ENCODE peak calls at places on chromosomes 3 and 15, in four cellular contexts. D is WTC11, Z is K562, O is HepG2. J is an unnamed sample.

GRCh38 chr3:12458901-12459300 is 25.4 kb upstream of the TSEN2 start:
- DNase-seq in D (no peak), Z (no peak), O (no peak), J (no peak)

GRCh38 chr15:22918056-22918455 is 62.1 kb downstream of the CYFIP1 start:
- DNase-seq in D (no peak), Z (no peak), O (no peak), J (no peak)

GRCh38 chr15:58522391-58522790 is 90.6 kb downstream of the LIPC start:
- DNase-seq in D (no peak), Z (no peak), O (no peak), J (no peak)

GRCh38 chr15:50854594-50855490 is 53.6 kb upstream of the AP4E1 start:
- DNase-seq in D (no peak), Z (no peak), O (peak; percentile 18), J (peak; percentile 57)

GRCh38 chr3:164604687-164605086 is 473.6 kb downstream of the SI start:
- DNase-seq in D (no peak), Z (no peak), O (no peak), J (no peak)

GRCh38 chr3:16378920-16379319 is 113.9 kb downstream of the OXNAD1 start:
- DNase-seq in D (no peak), Z (no peak), O (no peak), J (no peak)

GRCh38 chr3:12294885-12295580 is 6.2 kb downstream of the PPARG start:
- DNase-seq in D (no peak), Z (no peak), O (no peak), J (no peak)

GRCh38 chr15:23877502-23878412 is 190.7 kb upstream of the NDN start:
- DNase-seq in D (peak; percentile 83), Z (peak; percentile 44), O (peak; percentile 50), J (no peak)

GRCh38 chr3:41362638-41363559 is 163.6 kb downstream of the CTNNB1 start:
- DNase-seq in D (peak; percentile 55), Z (no peak), O (peak; percentile 18), J (no peak)

GRCh38 chr3:115401298-115401697 is 222.0 kb upstream of the GAP43 start:
- DNase-seq in D (no peak), Z (no peak), O (no peak), J (no peak)

GRCh38 chr3:188272481-188273372 is 118.8 kb downstream of the LPP start:
- DNase-seq in D (no peak), Z (no peak), O (peak; percentile 34), J (no peak)

GRCh38 chr15:88647362-88648105 is 8.7 kb downstream of the ISG20 start:
- DNase-seq in D (no peak), Z (no peak), O (no peak), J (no peak)

GRCh38 chr3:9915252-9916141 is 1.4 kb upstream of the IL17RC start:
- DNase-seq in D (peak; percentile 68), Z (no peak), O (peak; percentile 36), J (no peak)

GRCh38 chr3:160413613-160414248 is 14.3 kb downstream of the SMC4 start:
- DNase-seq in D (peak; percentile 71), Z (peak; percentile 59), O (peak; percentile 70), J (peak; percentile 19)

GRCh38 chr15:62190257-62190656 is 25.2 kb upstream of the C2CD4B start:
- DNase-seq in D (no peak), Z (no peak), O (no peak), J (no peak)

GRCh38 chr15:60614862-60615771 is 136.2 kb upstream of the ICE2 start:
- DNase-seq in D (peak; percentile 33), Z (peak; percentile 70), O (no peak), J (no peak)

GRCh38 chr3:24101676-24102168 is 156.6 kb downstream of the NR1D2 start:
- DNase-seq in D (no peak), Z (no peak), O (no peak), J (no peak)

GRCh38 chr3:133888739-133889340 is 6.8 kb downstream of the RAB6B start:
- DNase-seq in D (no peak), Z (no peak), O (no peak), J (no peak)

GRCh38 chr3:46422617-46423016 is 15.6 kb downstream of the CCRL2 start:
- DNase-seq in D (no peak), Z (peak; percentile 60), O (no peak), J (no peak)

GRCh38 chr3:61771976-61772375 is 210.6 kb downstream of the PTPRG start:
- DNase-seq in D (no peak), Z (no peak), O (no peak), J (no peak)

GRCh38 chr3:134365766-134366065 is 8.5 kb downstream of the AMOTL2 start:
- DNase-seq in D (no peak), Z (no peak), O (no peak), J (no peak)

GRCh38 chr15:68383161-68384074 is 48.5 kb downstream of the ITGA11 start:
- DNase-seq in D (peak; percentile 11), Z (peak; percentile 59), O (peak; percentile 39), J (no peak)

GRCh38 chr15:97224191-97224641 is 736.3 kb upstream of the ARRDC4 start:
- DNase-seq in D (no peak), Z (no peak), O (no peak), J (no peak)

GRCh38 chr15:56052389-56053045 is 59.1 kb upstream of the NEDD4 start:
- DNase-seq in D (no peak), Z (peak; percentile 31), O (peak; percentile 13), J (no peak)

GRCh38 chr3:62161306-62161705 is 212.0 kb downstream of the FEZF2 start:
- DNase-seq in D (no peak), Z (no peak), O (no peak), J (no peak)

GRCh38 chr15:70522323-70522966 is 240.9 kb downstream of the UACA start:
- DNase-seq in D (no peak), Z (no peak), O (no peak), J (no peak)

GRCh38 chr15:73349191-73349590 is 19.6 kb downstream of the HCN4 start:
- DNase-seq in D (no peak), Z (no peak), O (no peak), J (no peak)

GRCh38 chr3:72678892-72679291 is 169.4 kb downstream of the SHQ1 start:
- DNase-seq in D (no peak), Z (no peak), O (no peak), J (peak; percentile 15)

GRCh38 chr3:155704771-155705559 is 39.9 kb downstream of the PLCH1 start:
- DNase-seq in D (no peak), Z (no peak), O (peak; percentile 63), J (no peak)

GRCh38 chr15:91866371-91866905 is 12.9 kb downstream of the SLCO3A1 start:
- DNase-seq in D (no peak), Z (no peak), O (no peak), J (no peak)

GRCh38 chr15:47715856-47716445 is 1.4 kb upstream of the SEMA6D start:
- DNase-seq in D (no peak), Z (no peak), O (no peak), J (no peak)

GRCh38 chr3:42846682-42847522 is 28.8 kb downstream of the CYP8B1 start:
- DNase-seq in D (no peak), Z (peak; percentile 67), O (peak; percentile 70), J (no peak)

DNA sequence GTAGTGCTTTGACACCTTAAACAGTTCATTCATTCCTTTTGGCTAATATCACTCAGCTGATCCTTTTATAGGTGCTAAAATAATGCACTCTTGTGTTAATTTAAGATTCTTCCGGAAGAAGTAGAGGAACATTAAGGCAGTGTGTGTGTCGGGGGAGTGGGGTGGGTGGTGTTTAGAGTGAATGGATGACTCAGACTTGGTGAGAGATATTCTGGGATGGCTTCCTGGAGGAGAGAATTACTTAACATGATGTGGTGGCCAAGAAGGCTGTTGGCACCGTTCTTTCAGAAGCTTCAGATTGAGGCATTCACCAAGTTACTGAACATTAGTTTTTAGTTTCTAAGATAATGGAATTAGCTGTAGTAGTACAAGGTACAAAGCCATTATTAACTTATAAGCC is 125.6 kb upstream of the ROPN1 start:
- DNase-seq in D (no peak), Z (no peak), O (no peak), J (no peak)
- TF ChIP-seq CREM in D (no peak), Z (no peak), O (no peak), J (no peak)

GRCh38 chr3:87501076-87501475 is 224.7 kb upstream of the POU1F1 start:
- DNase-seq in D (no peak), Z (no peak), O (no peak), J (no peak)

GRCh38 chr3:87509401-87509800 is 233.0 kb upstream of the POU1F1 start:
- DNase-seq in D (peak; percentile 14), Z (no peak), O (no peak), J (no peak)

GRCh38 chr3:87498358-87499080 is 222.1 kb upstream of the POU1F1 start:
- DNase-seq in D (no peak), Z (no peak), O (no peak), J (no peak)

GRCh38 chr3:87507753-87508152 is 231.4 kb upstream of the POU1F1 start:
- DNase-seq in D (no peak), Z (no peak), O (no peak), J (no peak)

GRCh38 chr3:87503901-87504498 is 227.6 kb upstream of the POU1F1 start:
- DNase-seq in D (no peak), Z (peak; percentile 47), O (peak; percentile 60), J (no peak)
- TF ChIP-seq CTCF in D (peak; percentile 67), Z (peak; percentile 38), O (peak; percentile 62), J (peak; percentile 48)

GRCh38 chr15:90020041-90020735 is 19.1 kb downstream of the ZNF710 start:
- DNase-seq in D (no peak), Z (no peak), O (no peak), J (no peak)
- TF ChIP-seq CREM in D (no peak), Z (no peak), O (no peak), J (no peak)

DNA sequence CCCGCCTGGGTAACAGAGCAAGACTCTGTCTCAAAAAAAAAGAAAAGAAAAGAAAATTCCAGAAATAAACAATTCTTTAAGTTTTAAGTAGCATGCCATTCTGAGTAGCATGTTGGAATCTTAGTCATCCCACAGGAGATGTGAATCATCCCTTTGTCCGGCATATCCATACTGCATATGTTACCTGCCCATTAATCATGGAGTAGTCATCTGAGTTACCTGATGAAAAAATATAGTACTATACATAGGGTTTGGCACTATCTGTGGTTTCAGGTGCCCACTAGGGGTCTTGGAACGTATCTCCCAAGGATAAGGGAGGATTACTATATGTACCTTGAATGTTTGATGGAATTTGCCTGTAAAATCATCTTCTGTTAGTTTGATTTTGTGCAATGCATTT is 6.3 kb upstream of the CCR4 start:
- DNase-seq in D (no peak), Z (no peak), O (no peak), J (no peak)
- TF ChIP-seq CTCF in D (no peak), Z (no peak), O (no peak), J (no peak)

DNA sequence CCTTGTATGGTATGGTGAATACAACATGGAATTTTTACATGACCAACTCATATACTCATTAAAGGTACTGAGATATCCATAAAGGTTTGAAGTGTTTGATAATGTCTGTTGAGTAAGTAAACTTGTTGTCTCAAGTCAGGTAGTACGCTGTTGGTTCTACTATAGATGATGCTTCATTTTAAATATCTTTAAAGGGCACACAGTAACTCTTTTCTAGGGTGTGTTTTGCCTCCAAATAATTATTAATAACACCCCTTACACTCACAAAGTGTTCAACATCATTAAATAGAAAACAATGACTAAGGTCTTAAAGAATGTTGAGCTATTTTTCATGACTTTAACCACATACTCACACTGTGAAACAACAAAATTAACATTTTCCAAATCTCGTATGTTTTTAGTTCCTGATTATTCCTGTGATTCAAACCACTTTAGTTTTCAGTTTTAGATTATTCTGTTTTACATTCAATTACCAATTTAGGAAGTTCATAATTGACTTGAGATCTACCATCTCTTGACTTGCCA is 220.0 kb upstream of the NANOGP8 start:
- DNase-seq in D (no peak), Z (no peak), O (no peak), J (no peak)
- TF ChIP-seq CREM in D (no peak), Z (no peak), O (no peak), J (no peak)

J was measured in GM12878.